ENCODE peak calls at places on chromosomes 1 and 21, in nine cellular contexts. V is breast epithelium; M is activated T-helper 9 cell treated with anti-CD3 and anti-CD28 coated beads, Interleukin-2, amount 50 U/mL, for 16 hours; J is NCI-H2107; H is fibroblast of pulmonary artery; L is MV-4-11; U is RPMI8226; N is SK-N-DZ; O is M059J. K is an unnamed sample.

GRCh38 chr1:57406428-57406827 is 17.4 kb downstream of the DAB1 start:
- DNase-seq in V (no peak), M (no peak), J (no peak), H (no peak), L (no peak), U (no peak), N (no peak), O (no peak), K (no peak)

GRCh38 chr21:34761758-34762330 is 93.0 kb downstream of the CLIC6 start:
- DNase-seq in V (no peak), M (no peak), J (no peak), H (no peak), L (no peak), U (no peak), N (no peak), O (peak; percentile 67), K (no peak)

GRCh38 chr1:43274125-43274803 is 4.5 kb downstream of the TMEM125 start:
- DNase-seq in V (peak; percentile 36), M (no peak), J (no peak), H (peak; percentile 81), L (peak; percentile 81), U (peak; percentile 56), N (no peak), O (peak; percentile 65), K (no peak)

GRCh38 chr1:226128487-226129075 is 58.0 kb downstream of the ACBD3 start:
- DNase-seq in V (no peak), M (no peak), J (no peak), H (peak; percentile 54), L (no peak), U (no peak), N (no peak), O (no peak), K (no peak)

GRCh38 chr1:94616503-94616902 is 74.9 kb upstream of the F3 start:
- DNase-seq in V (no peak), M (no peak), J (no peak), H (no peak), L (no peak), U (no peak), N (no peak), O (no peak), K (no peak)

GRCh38 chr1:56287736-56288135 is 291.6 kb downstream of the PLPP3 start:
- DNase-seq in V (no peak), M (no peak), J (no peak), H (no peak), L (no peak), U (no peak), N (no peak), O (no peak), K (no peak)

GRCh38 chr1:239389703-239390102 is 3.3 kb downstream of the CHRM3 start:
- DNase-seq in V (no peak), M (no peak), J (no peak), H (no peak), L (no peak), U (no peak), N (no peak), O (peak; percentile 21), K (no peak)

GRCh38 chr1:96087719-96088118 is 633.9 kb upstream of the PTBP2 start:
- DNase-seq in V (no peak), M (no peak), J (no peak), H (no peak), L (no peak), U (no peak), N (no peak), O (no peak), K (no peak)

GRCh38 chr1:77533660-77534295 is 148.7 kb downstream of the ZZZ3 start:
- DNase-seq in V (no peak), M (peak; percentile 20), J (peak; percentile 26), H (peak; percentile 83), L (peak; percentile 77), U (peak; percentile 35), N (peak; percentile 66), O (peak; percentile 71), K (no peak)

GRCh38 chr1:42089246-42089645 is 64.0 kb upstream of the GUCA2B start:
- DNase-seq in V (no peak), M (no peak), J (no peak), H (no peak), L (no peak), U (no peak), N (no peak), O (no peak), K (no peak)

GRCh38 chr1:88867743-88868521 is 23.4 kb downstream of the GTF2B start:
- DNase-seq in V (no peak), M (no peak), J (no peak), H (peak; percentile 56), L (no peak), U (no peak), N (no peak), O (peak; percentile 40), K (no peak)

GRCh38 chr1:22598736-22599135 is 35.4 kb downstream of the EPHA8 start:
- DNase-seq in V (no peak), M (no peak), J (no peak), H (no peak), L (no peak), U (no peak), N (no peak), O (no peak), K (no peak)

GRCh38 chr1:203178083-203178482 is 2.5 kb upstream of the MYBPH start:
- DNase-seq in V (peak; percentile 24), M (no peak), J (no peak), H (no peak), L (no peak), U (no peak), N (no peak), O (peak; percentile 61), K (no peak)

GRCh38 chr1:161119379-161120061 is 1.6 kb downstream of the NIT1 start:
- DNase-seq in V (no peak), M (peak; percentile 53), J (no peak), H (peak; percentile 78), L (peak; percentile 57), U (peak; percentile 64), N (peak; percentile 46), O (peak; percentile 62), K (no peak)

K was measured in NCI-H2081 treated with DMSO at 0.1 percent for 48 hours.